ENCODE peak calls at places on chromosomes 4 and X, in seven cellular contexts. L is mesendoderm, D is IMR-90, Z is lung, M is lower lobe of right lung, B is neural progenitor cell, S is sigmoid colon. T is an unnamed sample.

GRCh38 chrX:30673405-30673804 is 20.2 kb downstream of the GK start:
- DNase-seq in Z (no peak), M (no peak), D (no peak), S (no peak), L (no peak), B (no peak), T (no peak)

GRCh38 chr4:129561886-129562285 is 465.9 kb downstream of the C4orf33 start:
- DNase-seq in Z (no peak), L (no peak), D (no peak), S (no peak), B (no peak), M (no peak), T (no peak)

GRCh38 chrX:116462843-116463242 is at the start of gene CT83:
- DNase-seq in Z (no peak), L (no peak), D (no peak), M (no peak), B (no peak), S (no peak), T (no peak)

GRCh38 chr4:77158487-77158861 is 1.5 kb downstream of the CCNG2 start:
- DNase-seq in L (no peak), Z (no peak), M (no peak), B (no peak), D (no peak), S (no peak), T (no peak)

GRCh38 chrX:101564651-101565050 is 14.3 kb downstream of the ARMCX1 start:
- DNase-seq in B (no peak), Z (no peak), D (no peak), L (no peak), S (no peak), M (no peak), T (no peak)

GRCh38 chr4:103778221-103778620 is 58.4 kb upstream of the TACR3 start:
- DNase-seq in Z (no peak), M (no peak), S (no peak), L (no peak), B (no peak), D (no peak), T (no peak)

GRCh38 chrX:88988796-88989195 is 241.8 kb downstream of the CPXCR1 start:
- DNase-seq in Z (no peak), L (no peak), S (no peak), B (no peak), M (no peak), D (no peak), T (no peak)

GRCh38 chr4:8384397-8385060 is 56.0 kb downstream of the ACOX3 start:
- DNase-seq in M (peak; percentile 51), Z (no peak), B (no peak), D (no peak), S (no peak), L (no peak), T (no peak)

GRCh38 chrX:96563663-96564062 is 121.0 kb upstream of the DIAPH2 start:
- DNase-seq in B (no peak), D (peak; percentile 64), Z (no peak), L (no peak), S (no peak), M (no peak), T (no peak)

GRCh38 chr4:139528377-139529005 is 27.5 kb downstream of the SETD7 start:
- DNase-seq in D (peak; percentile 96), L (no peak), M (no peak), Z (peak; percentile 54), S (peak; percentile 89), B (no peak), T (no peak)

GRCh38 chr4:156190606-156191005 is 236.9 kb upstream of the CTSO start:
- DNase-seq in S (no peak), Z (no peak), D (peak; percentile 89), M (no peak), B (no peak), L (no peak), T (no peak)

GRCh38 chr4:61740950-61741638 is 541.0 kb downstream of the ADGRL3 start:
- DNase-seq in D (no peak), L (peak; percentile 52), Z (no peak), B (peak; percentile 3), M (no peak), S (no peak), T (no peak)

GRCh38 chr4:161132715-161133425 is 1030.9 kb downstream of the FSTL5 start:
- DNase-seq in B (no peak), M (no peak), L (no peak), Z (no peak), S (no peak), D (no peak), T (no peak)

GRCh38 chrX:72094894-72095293 is 36.8 kb downstream of the RTL5 start:
- DNase-seq in L (peak; percentile 94), S (no peak), D (peak; percentile 12), B (peak; percentile 21), M (peak; percentile 61), Z (no peak), T (no peak)

GRCh38 chr4:104490770-104491395 is 3.8 kb downstream of the CXXC4 start:
- DNase-seq in B (peak; percentile 80), S (peak; percentile 87), D (peak; percentile 17), Z (peak; percentile 77), M (peak; percentile 80), L (peak; percentile 72), T (peak; percentile 89)

GRCh38 chrX:10016516-10017132 is 49.5 kb downstream of the CLDN34 start:
- DNase-seq in M (no peak), B (peak; percentile 7), L (no peak), Z (no peak), D (no peak), S (peak; percentile 53), T (no peak)

GRCh38 chr4:163300445-163300844 is 32.0 kb downstream of the NPY1R start:
- DNase-seq in L (no peak), M (no peak), B (no peak), Z (no peak), D (no peak), S (no peak), T (no peak)

GRCh38 chrX:47030339-47030738 is 47.9 kb upstream of the RGN start:
- DNase-seq in L (peak; percentile 58), Z (no peak), S (no peak), M (no peak), B (peak; percentile 73), D (peak; percentile 68), T (no peak)

GRCh38 chr4:173528378-173529321 is 1.4 kb downstream of the HAND2 start:
- DNase-seq in D (no peak), B (peak; percentile 66), S (peak; percentile 77), L (peak; percentile 57), M (no peak), Z (no peak), T (no peak)

GRCh38 chr4:174663254-174663653 is 141.0 kb upstream of the HPGD start:
- DNase-seq in B (no peak), S (no peak), M (no peak), D (peak; percentile 1), L (no peak), Z (no peak), T (no peak)

GRCh38 chrX:76971393-76972376 is 475.5 kb upstream of the FGF16 start:
- DNase-seq in L (no peak), B (no peak), M (no peak), Z (no peak), S (no peak), D (no peak), T (no peak)

GRCh38 chrX:2931155-2931554 is 2.0 kb upstream of the ARSD start:
- DNase-seq in L (no peak), Z (no peak), M (no peak), D (no peak), S (no peak), B (no peak), T (no peak)

GRCh38 chrX:2926664-2927275 is 2.4 kb downstream of the ARSD start:
- DNase-seq in B (no peak), D (no peak), L (no peak), M (no peak), Z (no peak), S (no peak), T (no peak)

GRCh38 chrX:2931612-2932011 is 2.5 kb upstream of the ARSD start:
- DNase-seq in M (no peak), B (peak; percentile 21), D (no peak), Z (no peak), L (peak; percentile 54), S (no peak), T (no peak)

GRCh38 chrX:2928127-2928582 is 984 bp downstream of the ARSD start:
- DNase-seq in L (peak; percentile 92), M (peak; percentile 77), Z (peak; percentile 64), S (peak; percentile 74), D (peak; percentile 47), B (peak; percentile 85), T (peak; percentile 55)

GRCh38 chrX:2928583-2929434 is at the start of gene ARSD:
- DNase-seq in L (peak; percentile 94), S (peak; percentile 96), B (peak; percentile 95), D (peak; percentile 86), M (peak; percentile 96), Z (peak; percentile 95), T (peak; percentile 96)
- H3K4me3 ChIP-seq in L (peak within 1 kb of the TSS; percentile 45), S (peak within 1 kb of the TSS; percentile 66), B (peak within 1 kb of the TSS; percentile 89), D (peak within 1 kb of the TSS; percentile 77), M (peak within 1 kb of the TSS; percentile 55), Z (peak within 1 kb of the TSS; percentile 63), T (peak within 1 kb of the TSS; percentile 84)

GRCh38 chr4:184447664-184448063 is 26.7 kb downstream of the IRF2 start:
- DNase-seq in M (no peak), D (no peak), Z (no peak), S (no peak), L (peak; percentile 93), B (no peak), T (no peak)
- H3K27ac ChIP-seq in M (peak overlapping the region; percentile 79), D (no peak overlapping the region), Z (peak overlapping the region; percentile 8), S (peak overlapping the region; percentile 80), L (no peak overlapping the region), B (no peak overlapping the region), T (no peak overlapping the region)

DNA sequence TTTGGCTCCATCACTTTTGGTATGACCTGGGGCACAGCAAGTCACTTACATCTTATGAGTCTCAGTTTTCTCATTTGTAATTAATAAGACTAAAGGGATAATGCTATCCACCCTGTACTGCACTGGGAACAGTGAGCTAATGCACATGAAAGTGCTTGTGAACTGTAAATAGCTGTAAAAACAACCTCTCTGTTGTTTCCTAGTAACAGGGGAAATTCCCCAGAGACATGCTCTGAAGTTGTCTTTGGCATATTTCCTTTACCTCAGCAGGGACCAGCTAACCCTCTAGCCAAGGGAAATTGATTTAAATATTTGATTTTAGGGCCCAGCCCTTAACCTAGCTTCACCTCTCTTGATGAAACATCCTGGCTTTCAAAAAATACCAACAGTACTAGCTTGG is 6.1 kb upstream of the CYSLTR1 start:
- DNase-seq in D (no peak), S (no peak), Z (no peak), B (no peak), L (peak; percentile 3), M (no peak), T (no peak)
- H3K4me3 ChIP-seq in D (no peak overlapping the region), S (no peak overlapping the region), Z (no peak overlapping the region), B (no peak overlapping the region), L (no peak overlapping the region), M (no peak overlapping the region), T (no peak overlapping the region)

GRCh38 chr4:23874536-23874901 is 15.3 kb downstream of the PPARGC1A start:
- DNase-seq in Z (no peak), D (no peak), L (no peak), S (no peak), M (no peak), B (no peak), T (no peak)

GRCh38 chr4:23871420-23871819 is 18.4 kb downstream of the PPARGC1A start:
- DNase-seq in Z (no peak), L (no peak), D (no peak), S (no peak), M (no peak), B (no peak), T (no peak)

GRCh38 chr4:23875317-23875716 is 14.5 kb downstream of the PPARGC1A start:
- DNase-seq in L (no peak), Z (no peak), B (no peak), M (no peak), S (no peak), D (peak; percentile 6), T (no peak)

GRCh38 chr4:23876418-23877089 is 13.3 kb downstream of the PPARGC1A start:
- DNase-seq in S (no peak), B (no peak), L (peak; percentile 48), Z (no peak), D (no peak), M (no peak), T (no peak)

GRCh38 chr4:23873717-23874535 is 15.9 kb downstream of the PPARGC1A start:
- DNase-seq in Z (no peak), L (no peak), D (no peak), M (no peak), B (no peak), S (no peak), T (no peak)
- H3K27ac ChIP-seq in Z (no peak overlapping the region), L (no peak overlapping the region), D (no peak overlapping the region), M (no peak overlapping the region), B (no peak overlapping the region), S (no peak overlapping the region), T (no peak overlapping the region)

T was measured in pancreas.